ENCODE peak calls at places on chromosome 5, in ten cellular contexts. I is GM12865, D is endodermal cell, A is PC-3, U is coronary artery, O is AG09309, B is heart left ventricle, X is AG04450, S is transverse colon, R is HCT116. E is an unnamed sample.

GRCh38 chr5:78483809-78484521 is 123.5 kb downstream of the SCAMP1 start:
- DNase-seq in I (peak; percentile 69), U (no peak), S (no peak), X (no peak), D (no peak), O (no peak), R (no peak), B (no peak), A (peak; percentile 17), E (no peak)

GRCh38 chr5:130992095-130992494 is 173.0 kb downstream of the HINT1 start:
- DNase-seq in R (no peak), B (no peak), I (no peak), A (no peak), O (peak; percentile 61), S (no peak), D (no peak), U (no peak), X (no peak), E (no peak)

GRCh38 chr5:43150748-43151147 is 30.0 kb downstream of the ZNF131 start:
- DNase-seq in R (no peak), O (no peak), S (no peak), I (no peak), X (no peak), U (no peak), D (no peak), A (no peak), B (no peak), E (peak; percentile 18)

GRCh38 chr5:174192103-174192655 is 146.7 kb downstream of the NSG2 start:
- DNase-seq in O (no peak), I (no peak), A (no peak), D (peak; percentile 33), U (peak; percentile 35), X (no peak), R (no peak), B (no peak), S (no peak), E (no peak)

GRCh38 chr5:75374394-75374814 is 37.4 kb downstream of the HMGCR start:
- DNase-seq in X (no peak), D (no peak), B (no peak), R (no peak), O (no peak), S (no peak), A (no peak), U (no peak), I (no peak), E (no peak)

GRCh38 chr5:103315455-103315854 is 56.9 kb downstream of the MACIR start:
- DNase-seq in S (no peak), X (no peak), U (no peak), O (no peak), B (no peak), I (peak; percentile 7), A (no peak), D (no peak), R (no peak), E (no peak)

GRCh38 chr5:1118231-1118698 is 6.4 kb upstream of the SLC12A7 start:
- DNase-seq in O (no peak), U (no peak), A (peak; percentile 49), I (no peak), R (no peak), B (no peak), S (no peak), D (no peak), X (no peak), E (peak; percentile 66)

GRCh38 chr5:68683632-68684035 is 410.2 kb upstream of the SLC30A5 start:
- DNase-seq in A (peak; percentile 86), I (no peak), X (peak; percentile 86), B (no peak), R (peak; percentile 80), U (no peak), S (no peak), O (peak; percentile 94), D (no peak), E (no peak)

GRCh38 chr5:24788829-24789509 is 144.2 kb upstream of the CDH10 start:
- DNase-seq in X (no peak), D (no peak), B (no peak), S (no peak), A (peak; percentile 92), R (no peak), O (peak; percentile 23), U (no peak), I (no peak), E (no peak)

GRCh38 chr5:3905031-3905430 is 309.4 kb downstream of the IRX1 start:
- DNase-seq in O (no peak), X (no peak), S (no peak), D (no peak), A (no peak), U (no peak), B (no peak), R (no peak), I (no peak), E (no peak)

GRCh38 chr5:86684222-86684621 is 66.5 kb downstream of the COX7C start:
- DNase-seq in R (no peak), O (no peak), U (no peak), I (no peak), S (no peak), X (no peak), B (no peak), D (no peak), A (peak; percentile 44), E (no peak)

GRCh38 chr5:52809884-52810283 is 22.2 kb downstream of the ITGA1 start:
- DNase-seq in U (no peak), D (no peak), O (no peak), S (no peak), X (no peak), A (peak; percentile 63), B (no peak), I (no peak), R (no peak), E (no peak)

DNA sequence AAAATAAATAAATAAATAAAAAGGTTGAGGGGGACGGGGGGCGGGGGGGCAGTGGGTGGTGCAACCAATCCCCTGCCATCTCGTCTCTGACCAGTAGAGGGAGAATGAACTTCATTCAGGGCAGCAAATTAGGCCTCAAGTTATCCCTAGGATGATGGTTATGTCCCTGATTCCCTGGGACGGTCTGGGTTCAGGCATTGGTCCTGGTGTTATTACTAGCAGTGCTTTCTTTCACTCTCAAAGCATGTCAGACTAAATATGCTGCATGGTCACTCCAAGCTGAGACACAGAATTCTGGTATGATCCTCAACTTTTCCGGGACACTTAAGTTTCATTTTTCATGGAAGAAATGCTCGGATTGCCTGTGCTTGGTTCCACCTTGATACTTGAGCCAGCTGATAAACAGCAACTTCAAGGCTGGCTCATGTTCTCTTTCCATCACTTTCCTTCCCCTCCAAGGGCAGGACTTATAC is 59.4 kb downstream of the DAP start:
- DNase-seq in U (no peak), O (no peak), S (no peak), I (peak; percentile 44), R (no peak), B (no peak), X (no peak), D (peak; percentile 78), A (peak; percentile 81), E (peak; percentile 46)
- TF ChIP-seq CTCF in U (peak; percentile 39), O (peak; percentile 52), S (peak; percentile 37), I (peak; percentile 62), R (peak; percentile 17), B (peak; percentile 56), X (peak; percentile 55), D (peak; percentile 88), A (peak; percentile 74), E (peak; percentile 56)

GRCh38 chr5:111707624-111708165 is 49.3 kb downstream of the NREP start:
- DNase-seq in I (no peak), R (no peak), S (no peak), U (no peak), B (no peak), D (no peak), X (no peak), A (peak; percentile 79), O (no peak), E (no peak)

GRCh38 chr5:111706345-111706744 is 50.6 kb downstream of the NREP start:
- DNase-seq in S (no peak), U (no peak), D (no peak), R (no peak), I (no peak), X (no peak), A (no peak), O (no peak), B (no peak), E (no peak)

GRCh38 chr5:111699976-111700375 is 57.0 kb downstream of the NREP start:
- DNase-seq in S (peak; percentile 52), B (no peak), R (no peak), A (peak; percentile 91), I (no peak), X (no peak), O (no peak), D (no peak), U (no peak), E (no peak)

GRCh38 chr5:111704452-111705085 is 52.4 kb downstream of the NREP start:
- DNase-seq in B (no peak), S (no peak), D (no peak), U (no peak), I (peak; percentile 40), O (no peak), R (no peak), X (no peak), A (no peak), E (no peak)

DNA sequence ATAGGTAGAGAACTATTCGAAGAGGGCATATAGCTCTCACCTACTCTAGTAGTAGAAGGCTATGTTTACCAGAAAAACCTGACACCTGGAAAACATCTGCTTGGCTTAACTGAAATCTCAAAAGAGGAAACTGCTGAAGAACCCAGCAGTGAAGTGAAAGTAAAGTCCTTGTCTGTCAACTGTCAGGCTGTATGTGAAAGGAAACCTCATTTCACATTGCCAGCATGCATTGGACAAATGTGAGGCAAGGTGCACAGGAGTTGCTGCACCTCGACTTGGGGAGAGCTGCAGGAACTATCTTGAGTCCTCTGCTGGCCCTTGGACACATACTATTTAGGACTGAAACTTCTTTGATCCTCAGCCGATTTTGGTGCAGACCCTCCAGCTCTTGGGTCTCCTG is 53.3 kb downstream of the NREP start:
- DNase-seq in A (no peak), O (no peak), U (no peak), S (no peak), D (no peak), X (no peak), B (no peak), R (no peak), I (peak; percentile 85), E (no peak)
- H3K4me3 ChIP-seq in A (no peak overlapping the region), O (no peak overlapping the region), U (no peak overlapping the region), S (no peak overlapping the region), D (no peak overlapping the region), X (no peak overlapping the region), B (no peak overlapping the region), R (no peak overlapping the region), I (peak overlapping the region; percentile 9), E (no peak overlapping the region)

DNA sequence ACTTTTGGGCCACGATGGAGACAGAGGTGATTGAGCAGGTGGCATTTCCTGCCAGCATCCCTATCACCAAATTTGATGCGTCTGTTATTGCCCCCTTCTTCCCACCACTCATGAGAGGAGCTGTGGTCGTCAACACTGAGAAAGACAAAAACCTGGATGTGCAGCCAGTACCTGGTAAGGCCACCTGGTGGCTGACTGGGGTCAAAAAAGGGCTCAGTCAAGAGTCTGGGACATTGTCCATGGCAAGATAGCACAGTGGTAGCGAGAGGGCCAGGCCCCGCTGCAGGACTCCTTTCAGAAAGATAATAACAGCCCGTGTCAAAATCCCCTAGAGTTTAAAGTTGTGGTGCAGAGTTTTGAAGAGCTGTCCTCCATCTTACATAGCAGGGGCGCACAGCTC is 40.8 kb downstream of the CSF1R start:
- DNase-seq in X (no peak), O (no peak), I (no peak), A (no peak), U (no peak), D (peak; percentile 77), S (no peak), B (no peak), R (no peak), E (no peak)
- TF ChIP-seq CTCF in X (no peak), O (no peak), I (peak; percentile 8), A (peak; percentile 67), U (no peak), D (peak; percentile 71), S (no peak), B (no peak), R (peak; percentile 36), E (peak; percentile 34)

GRCh38 chr5:162187371-162187770 is 119.8 kb downstream of the GABRG2 start:
- DNase-seq in A (no peak), I (peak; percentile 9), S (no peak), X (no peak), U (no peak), O (no peak), B (no peak), D (no peak), R (no peak), E (no peak)
- H3K4me3 ChIP-seq in A (no peak overlapping the region), I (no peak overlapping the region), S (no peak overlapping the region), X (no peak overlapping the region), U (no peak overlapping the region), O (no peak overlapping the region), B (no peak overlapping the region), D (peak overlapping the region; percentile 51), R (no peak overlapping the region), E (no peak overlapping the region)

E was measured in BE2C.